ENCODE peak calls at places on chromosomes 1 and 21, in five cellular contexts. M is activated T-cell treated with anti-CD3 and anti-CD28 coated beads for 24 hours, H is HTR-8/SVneo, F is heart left ventricle, J is tibial artery. P is an unnamed sample.

GRCh38 chr1:115987623-115988022 is 11.3 kb downstream of the SLC22A15 start:
- DNase-seq in M (no peak), H (no peak), F (no peak), J (no peak), P (no peak)

GRCh38 chr1:212612251-212612961 is 3.8 kb downstream of the ATF3 start:
- DNase-seq in M (no peak), H (no peak), F (no peak), J (no peak), P (no peak)

GRCh38 chr1:114208659-114209215 is 55.1 kb upstream of the SYT6 start:
- DNase-seq in M (no peak), H (no peak), F (no peak), J (no peak), P (no peak)

GRCh38 chr1:89739013-89739843 is 81.6 kb upstream of the LRRC8D start:
- DNase-seq in M (peak), H (no peak), F (no peak), J (no peak), P (no peak)

GRCh38 chr1:50704126-50704525 is 255.9 kb downstream of the FAF1 start:
- DNase-seq in M (no peak), H (peak), F (no peak), J (no peak), P (peak)

GRCh38 chr1:43147625-43148319 is 24.3 kb downstream of the EBNA1BP2 start:
- DNase-seq in M (no peak), H (peak), F (peak), J (peak), P (no peak)

GRCh38 chr21:34983680-34984086 is 65.4 kb downstream of the RUNX1 start:
- DNase-seq in M (peak), H (no peak), F (no peak), J (no peak), P (no peak)

GRCh38 chr1:83725735-83726360 is 273.1 kb downstream of the TTLL7 start:
- DNase-seq in M (no peak), H (no peak), F (no peak), J (no peak), P (no peak)

GRCh38 chr1:68197891-68198290 is 34.4 kb downstream of the WLS start:
- DNase-seq in M (no peak), H (no peak), F (no peak), J (no peak), P (no peak)

GRCh38 chr1:26417111-26417510 is 6.5 kb downstream of the LIN28A start:
- DNase-seq in M (peak), H (peak), F (peak), J (peak), P (peak)

GRCh38 chr1:64917328-64917861 is 49.0 kb downstream of the JAK1 start:
- DNase-seq in M (no peak), H (peak), F (no peak), J (peak), P (no peak)

GRCh38 chr1:192489748-192490147 is 85.8 kb upstream of the RGS1 start:
- DNase-seq in M (no peak), H (no peak), F (no peak), J (peak), P (no peak)

GRCh38 chr1:202649553-202650392 is 60.5 kb downstream of the SYT2 start:
- DNase-seq in M (no peak), H (no peak), F (no peak), J (no peak), P (no peak)

GRCh38 chr1:1433804-1434130 is 1.7 kb upstream of the VWA1 start:
- DNase-seq in M (peak), H (no peak), F (peak), J (no peak), P (peak)

GRCh38 chr1:17531682-17532487 is 7.6 kb upstream of the ARHGEF10L start:
- DNase-seq in M (no peak), H (no peak), F (peak), J (peak), P (no peak)

GRCh38 chr1:179776831-179777230 is 33.7 kb downstream of the FAM163A start:
- DNase-seq in M (no peak), H (no peak), F (no peak), J (no peak), P (no peak)

GRCh38 chr1:192904438-192904895 is 95.6 kb downstream of the RGS2 start:
- DNase-seq in M (no peak), H (peak), F (no peak), J (peak), P (no peak)

GRCh38 chr1:181112071-181112929 is 23.8 kb downstream of the IER5 start:
- DNase-seq in M (no peak), H (peak), F (no peak), J (peak), P (no peak)